ENCODE peak calls at places on chromosome 6, in five cellular contexts. P is upper lobe of right lung, C is mucosa of descending colon, F is tibial artery, T is HFFc6. I is an unnamed sample.

GRCh38 chr6:25359191-25359861 is 80.2 kb downstream of the CARMIL1 start:
- DNase-seq in F (no peak), T (peak; percentile 81), C (no peak), P (no peak), I (no peak)

GRCh38 chr6:43724354-43724753 is 36.8 kb upstream of the MRPS18A start:
- DNase-seq in T (no peak), P (no peak), F (no peak), C (no peak), I (no peak)

GRCh38 chr6:101000334-101000733 is 119.2 kb upstream of the ASCC3 start:
- DNase-seq in T (no peak), F (no peak), C (no peak), P (no peak), I (no peak)

GRCh38 chr6:149851461-149851860 is 12.7 kb downstream of the LRP11 start:
- DNase-seq in T (peak; percentile 59), C (no peak), F (no peak), P (no peak), I (no peak)

GRCh38 chr6:21501815-21502214 is 91.7 kb upstream of the SOX4 start:
- DNase-seq in C (no peak), P (no peak), T (no peak), F (no peak), I (no peak)

GRCh38 chr6:110002676-110003075 is 24.6 kb downstream of the GPR6 start:
- DNase-seq in T (no peak), F (no peak), P (no peak), C (no peak), I (no peak)

GRCh38 chr6:39330057-39330456 is 7.6 kb upstream of the KCNK16 start:
- DNase-seq in P (no peak), F (no peak), C (no peak), T (no peak), I (no peak)

GRCh38 chr6:41777886-41778285 is 1.8 kb downstream of the FRS3 start:
- DNase-seq in C (no peak), P (no peak), F (no peak), T (no peak), I (no peak)

GRCh38 chr6:163192591-163192990 is 221.9 kb upstream of the QKI start:
- DNase-seq in C (no peak), P (no peak), F (no peak), T (no peak), I (no peak)

GRCh38 chr6:96923871-96924493 is 546 bp upstream of the KLHL32 start:
- DNase-seq in F (no peak), C (no peak), T (no peak), P (no peak), I (no peak)

GRCh38 chr6:156935000-156935399 is 157.8 kb downstream of the ARID1B start:
- DNase-seq in C (no peak), F (no peak), P (no peak), T (no peak), I (no peak)

GRCh38 chr6:156931283-156931682 is 154.1 kb downstream of the ARID1B start:
- DNase-seq in F (no peak), C (no peak), T (no peak), P (no peak), I (no peak)

GRCh38 chr6:156934054-156934424 is 156.9 kb downstream of the ARID1B start:
- DNase-seq in P (no peak), C (no peak), T (no peak), F (no peak), I (no peak)

GRCh38 chr6:156928972-156929371 is 151.8 kb downstream of the ARID1B start:
- DNase-seq in F (no peak), C (no peak), P (no peak), T (no peak), I (no peak)

DNA sequence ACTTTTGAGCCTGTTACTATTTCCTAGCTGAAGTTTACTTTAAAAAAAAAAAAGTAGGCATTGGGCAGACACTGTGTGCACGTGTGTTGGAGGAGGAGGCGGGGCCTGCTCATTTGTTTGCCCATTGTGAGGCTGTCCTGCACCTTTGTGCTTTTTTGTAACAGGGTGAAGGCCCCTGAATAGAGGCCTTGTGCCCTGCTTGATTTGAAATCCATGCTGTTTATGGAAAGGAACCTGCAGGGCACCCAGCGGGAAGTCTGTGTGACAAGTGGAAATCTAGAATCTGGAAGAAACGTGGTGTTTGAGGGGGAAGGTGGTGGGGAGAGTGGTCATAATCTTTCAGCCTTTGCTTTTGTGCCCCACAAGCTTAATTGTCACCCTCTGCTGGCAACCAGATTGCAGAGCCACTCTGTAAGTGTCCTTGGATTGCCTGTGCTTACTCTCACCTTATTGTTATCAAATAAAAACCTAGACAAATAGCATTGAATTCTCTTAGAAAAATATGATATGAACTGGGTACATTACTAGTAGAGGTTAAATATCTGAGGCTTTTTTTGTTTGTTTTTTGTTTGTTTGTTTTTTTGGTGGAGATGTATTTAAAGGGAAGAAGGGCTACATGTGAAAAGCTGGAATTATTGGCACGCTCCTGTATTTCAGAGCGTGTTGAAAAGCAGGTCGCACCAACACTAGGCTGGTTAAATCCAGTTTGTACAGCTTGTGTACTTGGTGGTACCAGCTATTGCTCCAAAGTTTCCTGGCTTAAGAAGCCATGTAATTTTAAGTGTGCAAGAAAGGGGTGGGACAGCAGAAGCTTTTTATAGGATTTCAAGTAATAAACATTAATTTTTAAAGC is 156.2 kb downstream of the ARID1B start:
- DNase-seq in C (peak; percentile 77), P (peak; percentile 77), T (no peak), F (no peak), I (no peak)
- TF ChIP-seq CTCF in C (no peak), P (no peak), T (no peak), F (no peak), I (no peak)

GRCh38 chr6:66558189-66558588 is 851.2 kb upstream of the EYS start:
- DNase-seq in T (no peak), P (no peak), C (no peak), F (no peak), I (no peak)
- TF ChIP-seq CTCF in T (peak; percentile 23), P (no peak), C (no peak), F (no peak), I (no peak)

DNA sequence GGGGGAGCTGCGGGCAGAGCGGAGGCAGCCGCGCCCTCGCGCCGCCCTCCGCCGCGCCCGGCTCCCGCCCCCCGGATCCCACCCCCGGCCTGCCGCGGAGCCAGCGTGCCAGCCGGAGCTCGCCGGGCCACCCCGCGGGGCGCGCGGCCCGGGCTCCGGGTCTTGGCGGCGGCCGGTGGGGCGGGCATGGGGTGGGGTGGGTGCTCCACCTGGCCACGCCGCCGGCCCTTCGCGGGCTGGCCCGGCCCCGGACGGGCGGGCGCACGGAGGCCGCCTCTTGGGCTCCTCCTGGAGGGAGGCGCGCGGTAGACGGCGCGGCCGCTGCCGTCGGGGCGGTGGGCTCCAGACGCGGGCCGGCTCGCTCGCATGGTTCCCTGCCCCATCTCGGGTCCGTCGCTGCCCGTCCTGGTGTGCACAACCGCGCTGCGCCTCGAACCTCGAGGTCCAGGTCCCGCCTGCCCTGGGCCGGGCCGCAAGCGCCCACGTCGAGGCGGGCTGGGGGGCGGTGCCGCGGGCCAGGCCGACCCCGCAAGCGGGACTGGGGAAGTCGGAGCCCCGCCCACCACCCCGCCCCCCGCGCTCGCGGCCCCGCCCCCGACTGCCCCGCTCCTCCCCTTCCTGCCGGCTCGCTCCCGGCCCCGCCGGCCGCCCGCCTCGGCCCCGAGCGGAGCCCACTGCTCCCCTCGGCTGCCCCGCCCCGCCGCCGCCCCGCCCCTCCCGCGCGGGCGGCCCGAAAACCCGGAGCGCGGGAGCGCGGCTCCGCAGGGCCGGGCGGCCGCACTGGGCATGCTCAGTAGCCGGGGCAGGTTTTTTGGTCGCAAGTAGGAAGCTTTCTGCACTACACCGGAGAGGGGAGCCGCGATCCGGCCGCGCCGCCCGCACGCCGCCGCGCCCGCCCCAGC is at the start of gene CDYL:
- DNase-seq in T (peak; percentile 77), P (peak; percentile 95), C (peak; percentile 95), F (peak; percentile 94), I (peak; percentile 90)
- TF ChIP-seq CTCF in T (peak; percentile 40), P (peak; percentile 28), C (peak; percentile 19), F (peak; percentile 32), I (no peak)

DNA sequence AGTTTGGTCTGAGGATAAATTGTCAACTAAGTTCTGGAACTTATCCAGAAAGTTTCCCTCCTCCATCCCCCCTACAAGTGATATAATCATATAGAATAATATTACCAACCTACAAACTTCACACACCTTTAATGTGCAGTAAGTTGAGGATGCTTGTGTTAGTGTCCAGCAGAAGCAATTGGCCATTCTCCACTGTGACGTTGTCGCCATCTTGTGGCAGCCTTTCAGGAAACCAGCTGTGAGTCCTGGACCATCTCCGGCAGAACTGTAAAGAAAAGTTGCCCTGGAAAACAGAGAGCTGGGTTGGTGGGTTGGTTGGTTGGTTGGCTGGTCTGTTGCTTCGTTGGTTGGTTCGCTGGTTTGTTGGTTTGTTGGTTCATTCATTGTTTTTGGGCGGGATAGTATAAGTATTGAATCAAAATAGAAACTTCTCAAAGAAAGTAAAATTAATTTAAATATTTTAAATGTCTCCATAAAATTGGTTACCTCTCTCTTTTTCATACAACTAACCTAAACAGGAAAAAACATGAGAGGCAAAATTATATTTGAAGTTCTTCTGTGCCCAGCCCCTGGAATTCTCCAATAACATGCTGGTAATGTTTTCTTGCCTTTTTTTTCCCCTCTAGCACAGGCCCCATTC is 127.5 kb downstream of the PKHD1 start:
- DNase-seq in C (peak; percentile 80), F (peak; percentile 67), T (peak; percentile 55), P (peak; percentile 72), I (no peak)
- TF ChIP-seq CTCF in C (peak; percentile 29), F (peak; percentile 59), T (peak; percentile 82), P (peak; percentile 62), I (no peak)

I was measured in natural killer cell.